ENCODE peak calls at places on chromosomes 2 and 18, in five cellular contexts. E, K, W, F and L are unnamed samples.

GRCh38 chr18:58856881-58857280 is 7.8 kb upstream of the ZNF532 start:
- DNase-seq in E (no peak), K (no peak), W (no peak), F (no peak), L (peak; percentile 55)

GRCh38 chr18:56861244-56861643 is 210.1 kb downstream of the WDR7 start:
- DNase-seq in E (no peak), K (no peak), W (no peak), F (no peak), L (no peak)

GRCh38 chr2:240384711-240385450 is 50.6 kb upstream of the GPC1 start:
- DNase-seq in E (peak; percentile 41), K (no peak), W (no peak), F (no peak), L (no peak)

GRCh38 chr2:68255736-68256450 is 3.6 kb upstream of the PPP3R1 start:
- DNase-seq in E (no peak), K (no peak), W (no peak), F (no peak), L (no peak)

GRCh38 chr2:104406273-104406726 is 447.6 kb upstream of the POU3F3 start:
- DNase-seq in E (no peak), K (no peak), W (no peak), F (no peak), L (no peak)

GRCh38 chr2:1617425-1618021 is 126.8 kb downstream of the PXDN start:
- DNase-seq in E (no peak), K (no peak), W (no peak), F (no peak), L (no peak)

GRCh38 chr18:22924589-22924988 is 8.5 kb upstream of the RBBP8 start:
- DNase-seq in E (no peak), K (no peak), W (no peak), F (no peak), L (no peak)

GRCh38 chr2:176455865-176456291 is 186.6 kb downstream of the MTX2 start:
- DNase-seq in E (peak; percentile 80), K (no peak), W (peak; percentile 35), F (no peak), L (no peak)

DNA sequence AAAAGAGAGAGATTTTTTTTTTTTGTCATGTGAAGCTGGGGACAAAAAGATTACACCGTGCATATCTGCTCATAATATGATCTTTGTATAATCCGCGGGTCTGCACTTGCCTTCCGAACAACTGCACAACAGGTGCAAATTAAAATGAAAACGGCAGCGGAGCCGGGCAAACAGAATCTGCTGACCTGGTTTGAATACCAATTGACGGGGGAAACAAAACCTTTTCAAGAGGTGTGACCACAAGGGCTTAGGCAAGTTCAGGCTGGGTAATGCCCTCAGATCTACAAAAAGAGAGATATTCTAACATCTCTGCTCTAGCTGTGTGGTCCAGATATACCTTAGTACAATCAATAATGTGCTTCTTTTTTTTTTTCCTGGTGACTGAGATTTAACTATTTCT is 88.5 kb downstream of the ZEB2 start:
- DNase-seq in E (no peak), K (no peak), W (no peak), F (no peak), L (no peak)
- H3K27ac ChIP-seq in E (peak overlapping the region; percentile 83), K (no peak overlapping the region), W (peak overlapping the region; percentile 72), F (no peak overlapping the region), L (no peak overlapping the region)

GRCh38 chr2:210474776-210475175 is 1.8 kb downstream of the LANCL1 start:
- DNase-seq in E (no peak), K (no peak), W (no peak), F (no peak), L (no peak)
- H3K27ac ChIP-seq in E (no peak overlapping the region), K (no peak overlapping the region), W (no peak overlapping the region), F (no peak overlapping the region), L (no peak overlapping the region)

DNA sequence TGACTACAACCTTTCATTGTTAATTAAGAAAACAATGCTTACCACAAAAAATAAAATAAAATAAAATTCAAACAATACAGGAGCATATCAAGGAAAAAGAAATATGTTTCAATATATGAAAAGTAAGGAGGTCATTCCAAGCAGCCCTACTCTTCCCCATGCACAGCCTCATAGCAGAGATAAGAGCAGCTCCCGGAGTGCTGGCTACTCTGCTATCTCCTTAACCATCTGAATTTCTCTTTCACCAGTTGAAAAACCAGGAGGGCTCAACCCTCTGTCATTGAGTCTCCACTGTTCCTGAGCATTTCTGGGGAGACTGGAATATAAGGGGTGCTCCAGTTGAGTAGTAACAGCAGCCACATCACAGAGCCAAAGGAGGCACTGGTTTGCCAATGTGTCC is 201.4 kb downstream of the TCF4 start:
- DNase-seq in E (no peak), K (no peak), W (no peak), F (no peak), L (no peak)
- H3K27ac ChIP-seq in E (peak overlapping the region; percentile 82), K (no peak overlapping the region), W (no peak overlapping the region), F (no peak overlapping the region), L (no peak overlapping the region)

GRCh38 chr2:197008229-197008628 is 81.7 kb upstream of the PGAP1 start:
- DNase-seq in E (no peak), K (no peak), W (no peak), F (peak; percentile 31), L (peak; percentile 43)
- H3K27ac ChIP-seq in E (no peak overlapping the region), K (no peak overlapping the region), W (no peak overlapping the region), F (no peak overlapping the region), L (peak overlapping the region; percentile 53)